ENCODE peak calls at places on chromosomes 13 and 19, in six cellular contexts. F, D, E, R, W and I are unnamed samples. For H3K4me1, the result is how much of the 10 kb centered on the place peaks cover.

GRCh38 chr13:37369618-37370017 is 228.9 kb downstream of the POSTN start:
- DNase-seq in F (no peak), D (no peak), E (no peak), R (no peak), W (no peak), I (no peak)

GRCh38 chr13:34555988-34556387 is 386.1 kb upstream of the NBEA start:
- DNase-seq in F (no peak), D (no peak), E (no peak), R (no peak), W (no peak), I (no peak)

GRCh38 chr13:114142640-114143490 is 10.4 kb upstream of the RASA3 start:
- DNase-seq in F (no peak), D (peak), E (no peak), R (no peak), W (no peak), I (peak)

GRCh38 chr19:15631817-15632216 is 8.9 kb upstream of the CYP4F3 start:
- DNase-seq in F (no peak), D (no peak), E (no peak), R (no peak), W (no peak), I (no peak)

GRCh38 chr19:5454743-5455142 is 474 bp upstream of the ZNRF4 start:
- DNase-seq in F (no peak), D (no peak), E (no peak), R (no peak), W (no peak), I (no peak)

GRCh38 chr13:35916186-35916585 is 215.0 kb downstream of the DCLK1 start:
- DNase-seq in F (no peak), D (no peak), E (no peak), R (no peak), W (no peak), I (no peak)

GRCh38 chr13:112014857-112015256 is 52.1 kb upstream of the SOX1 start:
- DNase-seq in F (no peak), D (no peak), E (no peak), R (no peak), W (no peak), I (no peak)

GRCh38 chr13:79522583-79522982 is 41.6 kb downstream of the NDFIP2 start:
- DNase-seq in F (no peak), D (no peak), E (no peak), R (no peak), W (no peak), I (no peak)

GRCh38 chr19:36046443-36047050 is 7.5 kb downstream of the THAP8 start:
- DNase-seq in F (no peak), D (no peak), E (no peak), R (no peak), W (no peak), I (no peak)

GRCh38 chr13:77717508-77717907 is 20.0 kb downstream of the SLAIN1 start:
- DNase-seq in F (no peak), D (no peak), E (no peak), R (no peak), W (no peak), I (no peak)

GRCh38 chr19:16001481-16002312 is 52.9 kb downstream of the OR10H4 start:
- DNase-seq in F (no peak), D (no peak), E (no peak), R (no peak), W (peak), I (no peak)

GRCh38 chr13:21243045-21243842 is 66.8 kb downstream of the MRPL57 start:
- DNase-seq in F (no peak), D (no peak), E (no peak), R (no peak), W (no peak), I (no peak)

GRCh38 chr19:11377756-11378155 is 3.3 kb downstream of the SWSAP1 start:
- DNase-seq in F (no peak), D (no peak), E (no peak), R (no peak), W (no peak), I (no peak)

GRCh38 chr13:102400619-102401125 is 1.2 kb downstream of the FGF14 start:
- DNase-seq in F (no peak), D (peak), E (no peak), R (peak), W (peak), I (no peak)

GRCh38 chr13:80612804-80613203 is 271.9 kb upstream of the SPRY2 start:
- DNase-seq in F (peak), D (no peak), E (no peak), R (no peak), W (no peak), I (no peak)

GRCh38 chr13:72258340-72258981 is 391.5 kb upstream of the DACH1 start:
- DNase-seq in F (no peak), D (no peak), E (no peak), R (no peak), W (no peak), I (no peak)

GRCh38 chr13:97975280-97975850 is 21.9 kb downstream of the IPO5 start:
- DNase-seq in F (no peak), D (no peak), E (no peak), R (no peak), W (no peak), I (no peak)

GRCh38 chr19:10317857-10318462 is 2.1 kb upstream of the FDX2 start:
- DNase-seq in F (no peak), D (no peak), E (no peak), R (no peak), W (no peak), I (no peak)

GRCh38 chr19:9586764-9587163 is 2.5 kb upstream of the ZNF121 start:
- DNase-seq in F (peak), D (peak), E (peak), R (peak), W (peak), I (peak)

GRCh38 chr13:27338816-27339215 is 68.2 kb downstream of the RASL11A start:
- DNase-seq in F (no peak), D (no peak), E (no peak), R (no peak), W (no peak), I (no peak)

GRCh38 chr13:30708541-30708940 is 26.8 kb upstream of the ALOX5AP start:
- DNase-seq in F (no peak), D (no peak), E (no peak), R (no peak), W (no peak), I (no peak)

GRCh38 chr19:48963371-48964204 is 1.5 kb upstream of the FTL start:
- DNase-seq in F (peak), D (peak), E (peak), R (peak), W (peak), I (peak)

GRCh38 chr13:110471833-110472162 is 89.7 kb downstream of the RAB20 start:
- DNase-seq in F (no peak), D (no peak), E (no peak), R (peak), W (no peak), I (no peak)

GRCh38 chr13:36193151-36193855 is 21.1 kb downstream of the SOHLH2 start:
- DNase-seq in F (no peak), D (no peak), E (no peak), R (no peak), W (no peak), I (no peak)

GRCh38 chr13:26760835-26761582 is 423 bp upstream of the GPR12 start:
- DNase-seq in F (no peak), D (no peak), E (no peak), R (no peak), W (no peak), I (no peak)

GRCh38 chr19:11345122-11345752 is 831 bp downstream of the TMEM205 start:
- DNase-seq in F (no peak), D (no peak), E (no peak), R (no peak), W (no peak), I (no peak)

GRCh38 chr13:84191199-84191598 is 308.9 kb upstream of the SLITRK1 start:
- DNase-seq in F (no peak), D (no peak), E (no peak), R (no peak), W (no peak), I (no peak)

GRCh38 chr19:49851456-49852259 is 699 bp downstream of the PTOV1 start:
- DNase-seq in F (no peak), D (no peak), E (no peak), R (peak), W (peak), I (no peak)

GRCh38 chr19:32324631-32325215 is 20.7 kb upstream of the ZNF507 start:
- DNase-seq in F (no peak), D (no peak), E (no peak), R (no peak), W (no peak), I (no peak)

GRCh38 chr13:112643759-112644459 is 45.9 kb upstream of the ATP11A start:
- DNase-seq in F (no peak), D (peak), E (no peak), R (no peak), W (peak), I (no peak)

GRCh38 chr19:42461700-42462324 is 19.1 kb upstream of the CXCL17 start:
- DNase-seq in F (no peak), D (no peak), E (no peak), R (no peak), W (no peak), I (no peak)

GRCh38 chr13:104357174-104357573 is 1291.0 kb upstream of the SLC10A2 start:
- DNase-seq in F (no peak), D (no peak), E (no peak), R (no peak), W (no peak), I (no peak)

GRCh38 chr13:103960011-103960410 is 893.8 kb upstream of the SLC10A2 start:
- DNase-seq in F (no peak), D (no peak), E (no peak), R (no peak), W (no peak), I (no peak)

GRCh38 chr13:111363591-111363990 is 43.1 kb downstream of the TEX29 start:
- DNase-seq in F (no peak), D (no peak), E (no peak), R (no peak), W (no peak), I (no peak)

GRCh38 chr13:40233731-40234195 is 432.7 kb downstream of the FOXO1 start:
- DNase-seq in F (no peak), D (no peak), E (no peak), R (peak), W (peak), I (no peak)

GRCh38 chr19:16945762-16946465 is 57.1 kb downstream of the F2RL3 start:
- DNase-seq in F (no peak), D (no peak), E (no peak), R (no peak), W (no peak), I (no peak)

GRCh38 chr13:98524793-98525192 is 52.1 kb downstream of the STK24 start:
- DNase-seq in F (no peak), D (peak), E (no peak), R (no peak), W (no peak), I (no peak)

GRCh38 chr19:49133621-49134454 is 14.5 kb downstream of the PPFIA3 start:
- DNase-seq in F (no peak), D (peak), E (no peak), R (peak), W (peak), I (peak)

GRCh38 chr13:20127563-20128458 is 33.0 kb downstream of the GJA3 start:
- DNase-seq in F (peak), D (peak), E (no peak), R (peak), W (peak), I (peak)

GRCh38 chr13:41765813-41766212 is 195.1 kb downstream of the VWA8 start:
- DNase-seq in F (no peak), D (no peak), E (no peak), R (no peak), W (no peak), I (no peak)
- H3K27ac ChIP-seq in F (no peak), D (no peak), E (no peak), R (no peak), W (peak), I (no peak)

DNA sequence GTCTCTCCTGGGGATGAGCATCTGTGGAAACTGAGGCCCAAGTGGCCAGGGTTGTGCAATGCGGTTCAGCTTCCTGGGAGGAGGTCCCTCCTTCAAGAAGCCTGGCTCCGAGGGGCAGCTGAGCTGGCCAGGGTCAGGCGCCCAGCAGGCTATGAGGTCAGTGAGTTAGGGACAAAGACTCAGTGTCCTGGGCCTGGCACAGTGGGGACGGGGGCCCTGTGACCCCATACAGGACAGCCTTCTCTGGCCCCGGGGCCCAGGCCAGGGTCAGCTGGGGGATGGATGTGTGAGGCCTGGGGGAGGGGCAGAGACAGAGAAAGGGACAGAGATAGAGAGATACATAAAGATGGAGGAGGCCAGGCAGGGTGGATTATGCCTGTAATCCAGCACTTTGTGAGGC is 3.0 kb upstream of the IL12RB1 start:
- DNase-seq in F (no peak), D (no peak), E (no peak), R (no peak), W (no peak), I (no peak)
- H3K4me1 ChIP-seq in F (under half), D (under half), E (under half), R (under half), W (under half), I (half or more)

GRCh38 chr13:75621147-75621546 is 15.0 kb upstream of the LMO7 start:
- DNase-seq in F (no peak), D (no peak), E (no peak), R (no peak), W (no peak), I (no peak)
- H3K4me3 ChIP-seq in F (no peak), D (no peak), E (peak), R (no peak), W (no peak), I (no peak)

GRCh38 chr19:2625434-2625833 is 77.1 kb downstream of the GNG7 start:
- DNase-seq in F (no peak), D (peak), E (no peak), R (no peak), W (no peak), I (no peak)

GRCh38 chr19:2627855-2628254 is 74.6 kb downstream of the GNG7 start:
- DNase-seq in F (no peak), D (no peak), E (no peak), R (no peak), W (no peak), I (peak)

GRCh38 chr19:2628597-2628996 is 73.9 kb downstream of the GNG7 start:
- DNase-seq in F (no peak), D (no peak), E (no peak), R (no peak), W (no peak), I (no peak)

GRCh38 chr19:2629491-2630351 is 72.8 kb downstream of the GNG7 start:
- DNase-seq in F (no peak), D (no peak), E (no peak), R (no peak), W (no peak), I (no peak)

GRCh38 chr19:2627319-2627829 is 75.1 kb downstream of the GNG7 start:
- DNase-seq in F (no peak), D (peak), E (peak), R (peak), W (peak), I (no peak)
- H3K27ac ChIP-seq in F (no peak), D (peak), E (peak), R (peak), W (peak), I (no peak)

GRCh38 chr19:45419895-45420294 is 3.8 kb downstream of the ERCC1 start:
- DNase-seq in F (no peak), D (no peak), E (no peak), R (no peak), W (no peak), I (no peak)
- H3K4me1 ChIP-seq in F (under half), D (under half), E (under half), R (under half), W (under half), I (under half)

GRCh38 chr19:20616071-20616470 is 45.3 kb downstream of the ZNF626 start:
- DNase-seq in F (no peak), D (no peak), E (no peak), R (no peak), W (no peak), I (no peak)

GRCh38 chr19:20611866-20612265 is 46.3 kb upstream of the ZNF737 start:
- DNase-seq in F (no peak), D (no peak), E (no peak), R (no peak), W (no peak), I (no peak)

GRCh38 chr19:20607943-20608342 is 42.4 kb upstream of the ZNF737 start:
- DNase-seq in F (no peak), D (no peak), E (no peak), R (no peak), W (no peak), I (no peak)

GRCh38 chr19:20612711-20613316 is 47.2 kb upstream of the ZNF737 start:
- DNase-seq in F (no peak), D (no peak), E (no peak), R (no peak), W (no peak), I (no peak)
- H3K4me3 ChIP-seq in F (no peak), D (peak), E (peak), R (peak), W (peak), I (no peak)

DNA sequence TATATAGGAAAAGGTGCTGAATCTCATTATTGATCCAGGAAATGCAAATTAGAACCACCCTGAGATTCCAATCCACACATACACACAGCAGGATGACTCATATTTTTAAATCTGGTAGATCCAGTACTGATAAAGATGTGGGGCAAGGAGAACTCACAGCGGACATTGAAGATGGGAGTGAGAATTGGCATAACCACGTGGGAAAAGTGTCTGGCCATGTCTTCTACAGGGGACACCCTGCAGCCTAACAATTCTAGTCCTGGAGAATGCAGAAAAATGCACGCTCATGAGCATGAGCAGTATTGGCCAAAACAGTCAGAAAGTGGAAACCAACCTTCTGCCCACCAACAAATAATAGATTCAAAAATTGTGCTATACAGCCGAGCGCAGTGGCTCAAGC is 13.5 kb upstream of the BCL3 start:
- DNase-seq in F (no peak), D (no peak), E (no peak), R (no peak), W (no peak), I (no peak)
- H3K27ac ChIP-seq in F (no peak), D (no peak), E (no peak), R (no peak), W (no peak), I (no peak)